ENCODE peak calls at places on chromosomes 7 and 10, in six cellular contexts. V is H1, N is GM12878, S is K562, Z is SK-N-SH, D is HepG2. O is an unnamed sample.

GRCh38 chr7:29480456-29480855 is 83.2 kb upstream of the PRR15 start:
- DNase-seq in S (no peak), Z (no peak), D (no peak), N (no peak), V (no peak), O (no peak)

GRCh38 chr10:14820010-14820774 is 17.6 kb downstream of the CDNF start:
- DNase-seq in N (no peak), V (no peak), D (no peak), S (no peak), Z (no peak), O (no peak)

GRCh38 chr7:111801277-111801676 is 239.0 kb upstream of the IMMP2L start:
- DNase-seq in D (no peak), S (no peak), Z (no peak), N (no peak), V (no peak), O (no peak)

GRCh38 chr10:68992721-68993440 is 4.3 kb downstream of the KIFBP start:
- DNase-seq in D (no peak), N (no peak), V (no peak), S (no peak), Z (no peak), O (no peak)

GRCh38 chr7:112084506-112084905 is 121.7 kb downstream of the DOCK4 start:
- DNase-seq in S (no peak), V (no peak), D (no peak), Z (no peak), N (peak), O (no peak)

GRCh38 chr10:96025566-96025965 is 17.8 kb upstream of the CCNJ start:
- DNase-seq in Z (no peak), V (peak), N (no peak), S (peak), D (peak), O (peak)

GRCh38 chr10:131174651-131175540 is 136.6 kb downstream of the TCERG1L start:
- DNase-seq in N (no peak), S (no peak), Z (no peak), D (no peak), V (peak), O (no peak)

GRCh38 chr7:123557016-123557630 is 495 bp downstream of the NDUFA5 start:
- DNase-seq in D (no peak), N (no peak), V (no peak), Z (no peak), S (no peak), O (no peak)

GRCh38 chr10:6204063-6204340 is 1.3 kb downstream of the PFKFB3 start:
- DNase-seq in N (no peak), D (no peak), V (peak), S (no peak), Z (peak), O (no peak)

GRCh38 chr10:69051303-69051702 is 36.6 kb upstream of the SRGN start:
- DNase-seq in D (no peak), V (no peak), S (no peak), Z (no peak), N (no peak), O (no peak)

GRCh38 chr7:134699871-134700270 is 53.2 kb downstream of the BPGM start:
- DNase-seq in V (no peak), D (no peak), Z (no peak), N (no peak), S (no peak), O (no peak)

GRCh38 chr10:60572511-60573194 is 183.0 kb upstream of the ANK3 start:
- DNase-seq in S (no peak), D (peak), V (no peak), Z (peak), N (no peak), O (no peak)
- TF ChIP-seq JUND in S (no peak), D (no peak), V (no peak), Z (no peak), N (no peak), O (no peak)

GRCh38 chr7:39880556-39880955 is 69.5 kb upstream of the CDK13 start:
- DNase-seq in Z (no peak), N (no peak), V (no peak), S (no peak), D (no peak), O (no peak)
- H2AFZ ChIP-seq in Z (peak), N (no peak), V (peak), S (no peak), D (peak), O (peak)

GRCh38 chr10:97731346-97732051 is 5.4 kb upstream of the ZFYVE27 start:
- DNase-seq in Z (peak), N (no peak), V (peak), D (peak), S (peak), O (no peak)
- TF ChIP-seq SIN3A in Z (no peak), N (no peak), V (no peak), D (no peak), S (no peak), O (no peak)

GRCh38 chr7:121048195-121048594 is 59.7 kb downstream of the CPED1 start:
- DNase-seq in S (no peak), Z (no peak), N (no peak), V (no peak), D (no peak), O (no peak)
- TF ChIP-seq JUND in S (no peak), Z (no peak), N (no peak), V (no peak), D (no peak), O (no peak)

DNA sequence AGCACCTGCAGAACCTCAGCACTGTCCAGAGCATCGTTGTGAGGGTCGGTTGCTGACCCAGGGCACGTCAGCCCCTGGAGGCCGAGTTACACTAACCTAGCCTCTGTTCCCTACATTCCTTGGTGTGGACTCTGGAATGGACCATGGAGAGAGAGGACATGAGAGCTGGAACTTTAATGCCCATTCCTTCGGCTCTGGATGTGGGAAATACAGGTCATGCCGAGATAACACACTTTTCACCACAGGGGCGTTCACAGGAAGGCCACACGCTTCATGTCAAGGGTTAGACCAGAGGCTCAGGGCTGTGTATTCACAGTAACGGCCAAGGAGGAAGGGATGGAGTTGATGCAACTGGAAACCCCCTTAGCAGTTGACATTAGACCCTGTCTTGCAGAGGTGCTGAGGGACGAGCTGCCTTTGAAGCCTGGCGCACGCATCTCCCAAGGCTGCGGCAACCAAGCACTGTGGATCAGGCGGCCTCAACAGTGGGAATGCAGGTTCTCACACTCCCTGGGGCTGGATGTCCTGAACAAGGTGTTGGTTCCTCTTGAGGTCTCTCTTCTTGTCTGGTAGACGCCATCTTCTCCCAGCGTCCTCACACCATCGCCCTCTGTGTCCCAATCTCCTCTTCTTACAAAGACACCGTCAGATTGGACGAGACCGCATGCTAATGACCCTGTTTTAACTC is 245.2 kb downstream of the KLF6 start:
- DNase-seq in Z (no peak), S (no peak), D (no peak), N (no peak), V (no peak), O (no peak)
- H2AFZ ChIP-seq in Z (no peak), S (no peak), D (no peak), N (no peak), V (no peak), O (no peak)

DNA sequence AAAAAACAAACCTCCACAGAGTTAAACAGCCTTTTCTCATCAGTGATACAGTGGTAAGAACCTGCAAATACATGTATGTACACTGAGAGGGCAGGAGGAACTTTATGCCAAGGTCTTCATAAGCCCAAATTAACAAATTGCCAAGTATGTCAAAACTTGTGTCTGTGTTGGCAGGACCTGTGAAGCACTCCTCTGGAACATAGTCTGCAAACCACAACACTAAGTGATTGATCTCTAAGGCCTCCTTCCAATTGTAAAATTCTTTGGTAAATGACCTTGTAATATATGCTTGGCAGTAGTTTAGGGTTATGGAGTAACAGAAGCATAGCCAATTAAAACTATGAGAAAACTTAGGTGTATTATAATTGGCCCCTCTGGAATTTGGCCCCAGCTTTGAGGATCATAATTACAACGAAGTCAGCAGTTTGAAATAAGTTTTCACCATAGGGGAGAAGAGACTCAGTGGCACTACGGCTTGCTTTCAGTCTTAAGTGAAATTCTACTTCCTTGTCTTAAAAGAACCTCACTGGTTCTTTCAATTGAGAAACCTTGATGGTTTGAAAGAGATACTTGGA is 57.5 kb downstream of the CNNM2 start:
- DNase-seq in Z (no peak), N (no peak), D (no peak), V (no peak), S (no peak), O (no peak)
- TF ChIP-seq SIN3A in Z (no peak), N (no peak), D (no peak), V (no peak), S (no peak), O (no peak)

DNA sequence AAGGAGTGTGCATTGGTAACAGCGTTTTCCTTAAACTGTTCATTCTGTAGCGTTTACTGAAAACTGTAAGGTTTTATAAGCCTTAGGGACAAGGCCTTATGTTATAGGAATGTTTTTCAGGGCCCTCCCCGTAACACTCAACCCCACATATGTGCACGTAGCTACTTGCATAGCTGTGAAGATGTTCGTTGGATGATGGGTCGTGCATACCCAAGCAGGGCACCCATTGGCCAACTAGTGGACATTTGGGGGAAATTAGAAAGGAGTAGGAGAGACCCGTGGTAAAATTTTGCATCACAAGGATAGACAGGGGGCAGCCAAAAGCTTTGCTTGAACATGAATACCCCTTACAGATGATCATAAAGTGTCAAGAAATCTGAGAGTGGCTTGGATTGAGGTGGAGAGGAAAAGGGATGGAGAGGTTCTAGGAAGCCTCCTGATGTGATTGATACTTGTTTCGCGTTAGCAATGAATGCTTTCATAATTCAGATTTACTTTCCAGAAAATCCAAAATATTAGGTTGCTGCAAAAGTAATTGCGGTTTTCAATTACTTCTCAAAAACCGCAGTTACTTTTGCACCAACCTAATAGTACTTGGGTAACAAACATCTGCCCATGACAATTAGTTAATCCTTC is 878 bp downstream of the SEC61A2 start:
- DNase-seq in S (peak), V (peak), N (peak), Z (peak), D (peak), O (peak)
- TF ChIP-seq JUND in S (no peak), V (no peak), N (no peak), Z (no peak), D (no peak), O (no peak)

DNA sequence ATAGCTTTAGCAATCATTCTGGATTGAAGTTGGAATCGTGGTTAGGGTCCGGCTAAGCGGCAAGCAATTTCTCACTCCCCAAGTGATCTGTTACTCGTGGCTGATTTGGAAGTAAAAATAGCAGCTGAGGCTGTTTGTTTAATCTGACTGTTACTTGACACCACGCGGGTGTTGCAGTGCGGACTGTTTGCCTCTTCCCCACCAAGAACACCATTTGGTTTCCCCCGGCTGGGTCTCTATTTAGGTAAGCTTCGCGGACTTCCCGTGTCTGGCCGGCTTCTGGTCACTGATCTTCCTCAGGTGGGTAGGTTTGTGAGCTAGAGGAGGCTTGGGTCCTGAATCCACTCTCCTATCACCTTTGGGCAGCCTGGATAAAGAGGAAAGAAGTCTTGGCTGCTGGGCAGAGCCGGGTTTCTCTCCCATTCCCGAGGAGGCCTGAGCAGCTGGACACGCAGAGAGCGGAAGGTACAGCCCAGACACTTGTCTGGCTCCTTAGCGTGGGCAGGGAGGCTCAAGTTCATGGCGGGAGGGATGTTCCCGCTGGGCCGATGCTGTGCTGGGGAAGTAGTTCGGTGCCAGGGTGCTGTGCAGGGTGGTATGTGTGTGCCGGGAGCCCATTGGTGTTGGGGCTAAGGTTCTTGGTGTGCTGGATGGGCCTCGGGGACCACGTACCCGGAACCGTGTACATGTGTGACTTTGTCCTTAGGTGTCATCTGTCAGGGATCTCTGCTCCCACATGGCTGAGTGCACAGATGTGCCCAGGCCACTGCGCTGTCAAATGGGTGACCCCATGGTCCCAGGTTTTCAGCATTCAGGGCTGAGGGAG is at the start of gene C10orf71:
- DNase-seq in Z (peak), S (peak), N (no peak), D (no peak), V (no peak), O (no peak)
- H2AFZ ChIP-seq in Z (no peak), S (peak), N (no peak), D (no peak), V (peak), O (no peak)

DNA sequence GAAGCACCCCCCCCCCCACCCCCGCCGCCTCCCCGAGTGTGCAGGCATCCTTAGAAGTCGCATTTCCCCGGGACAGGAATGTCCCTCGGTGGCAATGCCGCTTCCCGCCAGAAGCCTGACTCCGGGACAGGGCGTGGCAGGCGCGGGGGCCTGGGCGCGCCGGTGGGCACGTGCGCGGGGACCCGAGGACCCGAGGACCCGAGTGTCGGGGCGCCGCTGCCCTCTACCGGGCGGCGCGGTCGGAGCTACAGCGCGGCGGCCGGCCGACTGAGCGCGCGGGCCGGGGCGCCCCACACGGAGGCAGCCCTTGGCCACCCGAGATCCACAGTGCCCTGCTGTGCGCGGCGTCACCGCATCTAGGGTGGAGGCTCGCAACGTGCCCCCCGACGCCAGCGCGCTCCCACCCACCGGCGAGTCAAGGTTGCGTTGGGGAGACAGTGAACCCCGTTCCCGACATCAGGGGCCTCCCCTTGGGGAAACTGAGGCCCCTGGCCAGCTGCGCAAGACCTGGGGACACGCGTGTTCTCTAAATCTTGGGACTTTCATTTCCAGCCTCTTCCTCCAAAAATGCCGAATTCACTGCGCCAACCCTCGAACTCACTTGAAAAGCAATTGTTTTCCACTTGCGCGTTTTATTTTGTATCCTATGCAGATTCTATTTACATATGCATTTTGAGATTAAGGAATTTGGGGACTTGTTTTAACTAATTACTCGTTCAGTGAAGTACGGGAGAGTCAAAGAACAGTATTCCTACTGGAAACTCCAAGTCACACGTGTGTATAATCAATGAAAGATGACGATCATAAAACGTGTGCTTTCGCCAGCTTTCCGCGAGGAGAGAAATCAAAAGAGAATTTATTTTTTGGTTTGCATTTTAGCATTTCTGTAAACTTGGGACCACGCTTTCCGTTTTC is 3.1 kb upstream of the CUX1 start:
- DNase-seq in Z (peak), N (no peak), D (peak), S (peak), V (peak), O (no peak)
- TF ChIP-seq SIN3A in Z (no peak), N (no peak), D (no peak), S (no peak), V (no peak), O (no peak)

GRCh38 chr10:124020871-124021823 is 72.3 kb downstream of the CHST15 start:
- DNase-seq in S (no peak), V (no peak), Z (no peak), D (no peak), N (no peak), O (no peak)
- TF ChIP-seq JUND in S (no peak), V (no peak), Z (no peak), D (no peak), N (no peak), O (no peak)

O was measured in HCT116.